ENCODE peak calls at places on chromosomes 16 and 17, in ten cellular contexts. O is HAP-1, C is tibial nerve, T is AG09309, S is OCI-LY7, Z is IMR-90, E is lung, U is thoracic aorta, G is cardiac muscle cell, A is astrocyte of the cerebellum. N is an unnamed sample.

GRCh38 chr16:15891508-15891907 is 3.1 kb upstream of the CEP20 start:
- DNase-seq in E (no peak), Z (no peak), C (no peak), A (no peak), T (no peak), G (no peak), S (no peak), O (no peak), U (no peak), N (no peak)

GRCh38 chr17:13410874-13411273 is 190.9 kb downstream of the HS3ST3A1 start:
- DNase-seq in G (peak), U (no peak), T (no peak), Z (peak), E (peak), C (no peak), S (no peak), A (no peak), O (no peak), N (peak)

GRCh38 chr17:53950207-53950857 is 127.6 kb downstream of the KIF2B start:
- DNase-seq in T (no peak), E (no peak), S (peak), G (no peak), C (no peak), O (peak), A (no peak), U (no peak), Z (no peak), N (no peak)

GRCh38 chr17:15941781-15942180 is 3.1 kb upstream of the ADORA2B start:
- DNase-seq in E (no peak), A (no peak), S (no peak), O (no peak), T (no peak), Z (no peak), U (no peak), C (no peak), G (no peak), N (no peak)

GRCh38 chr16:27179500-27180072 is 23.7 kb upstream of the KDM8 start:
- DNase-seq in S (peak), O (peak), C (peak), Z (peak), A (peak), G (peak), E (peak), T (no peak), U (peak), N (no peak)

GRCh38 chr17:31313982-31314787 is at the start of gene EVI2B:
- DNase-seq in A (no peak), C (no peak), T (peak), O (no peak), S (peak), Z (peak), G (peak), E (no peak), U (no peak), N (no peak)

GRCh38 chr17:63600569-63601438 is at the start of gene TACO1:
- DNase-seq in G (peak), S (peak), Z (peak), E (peak), A (peak), O (peak), U (peak), T (peak), C (peak), N (peak)

GRCh38 chr16:30417447-30418349 is 10.3 kb downstream of the ZNF771 start:
- DNase-seq in G (peak), C (no peak), S (peak), E (peak), T (no peak), Z (peak), U (peak), O (peak), A (peak), N (peak)

GRCh38 chr17:6948562-6948961 is 47.3 kb upstream of the ALOX12 start:
- DNase-seq in O (no peak), G (no peak), E (no peak), Z (no peak), S (no peak), A (no peak), C (no peak), T (no peak), U (no peak), N (no peak)

GRCh38 chr17:69141802-69142472 is at the start of gene ABCA6:
- DNase-seq in U (no peak), A (no peak), G (peak), E (no peak), S (no peak), O (no peak), T (peak), Z (no peak), C (peak), N (peak)

GRCh38 chr16:83059237-83059636 is 432.5 kb downstream of the CDH13 start:
- DNase-seq in G (no peak), Z (peak), E (no peak), U (no peak), S (no peak), C (no peak), T (no peak), A (no peak), O (no peak), N (no peak)

GRCh38 chr17:50102164-50102991 is 7.2 kb downstream of the PDK2 start:
- DNase-seq in G (no peak), E (peak), U (no peak), O (no peak), Z (no peak), A (no peak), C (no peak), T (no peak), S (no peak), N (no peak)

GRCh38 chr17:40086150-40087044 is 14.0 kb downstream of the NR1D1 start:
- DNase-seq in U (no peak), G (peak), E (no peak), A (no peak), S (peak), Z (no peak), O (peak), C (no peak), T (no peak), N (no peak)

GRCh38 chr17:66549731-66550207 is 247.4 kb downstream of the PRKCA start:
- DNase-seq in O (no peak), A (peak), U (no peak), G (peak), C (no peak), S (no peak), T (peak), Z (peak), E (no peak), N (peak)

GRCh38 chr17:49783051-49783715 is 5.3 kb upstream of the KAT7 start:
- DNase-seq in Z (no peak), O (peak), C (no peak), G (no peak), E (no peak), U (no peak), A (no peak), T (no peak), S (no peak), N (no peak)

GRCh38 chr17:68539536-68540469 is 27.6 kb downstream of the PRKAR1A start:
- DNase-seq in O (no peak), G (peak), A (no peak), C (peak), T (no peak), E (peak), U (no peak), Z (no peak), S (peak), N (peak)

GRCh38 chr17:42751628-42752027 is 6.8 kb upstream of the EZH1 start:
- DNase-seq in O (no peak), Z (peak), G (peak), A (no peak), T (no peak), U (no peak), C (no peak), E (no peak), S (no peak), N (no peak)

GRCh38 chr17:391850-392249 is 39.2 kb upstream of the RPH3AL start:
- DNase-seq in G (no peak), U (no peak), T (no peak), O (no peak), Z (no peak), S (no peak), A (no peak), E (no peak), C (no peak), N (no peak)

DNA sequence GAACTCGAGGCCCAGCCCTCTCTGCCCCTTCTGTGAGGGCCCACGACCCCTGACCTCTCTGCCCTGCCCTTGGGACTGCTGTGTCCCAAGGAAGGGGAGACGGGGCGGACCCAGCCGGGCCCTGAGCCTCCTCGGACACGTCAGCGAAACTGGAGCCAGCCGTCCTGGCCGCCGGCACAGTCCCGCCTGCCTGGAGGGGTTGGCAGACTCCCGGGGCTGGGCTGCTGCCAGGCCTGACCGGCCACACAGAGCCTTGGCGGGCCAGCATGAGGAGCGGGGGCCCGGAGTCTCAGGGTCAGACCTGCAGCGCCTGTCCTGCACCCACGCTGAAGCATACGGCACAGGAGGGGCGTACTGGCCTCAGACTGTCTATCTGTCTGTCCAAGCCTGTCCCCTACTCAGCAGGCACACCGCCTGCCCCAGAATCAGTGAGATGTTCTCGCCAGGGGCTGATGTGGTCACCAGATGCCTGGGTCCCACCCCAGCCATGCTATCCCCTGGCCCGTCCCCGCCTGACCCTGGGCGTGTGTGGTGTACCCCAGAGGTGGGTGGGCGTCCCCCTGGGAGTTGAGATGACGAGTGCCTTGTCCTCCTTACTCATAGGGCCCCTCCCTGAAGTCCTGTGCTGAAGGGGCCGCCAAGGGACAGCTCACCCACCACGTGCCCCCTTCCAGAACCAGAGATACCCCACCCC is 4.6 kb downstream of the VASN start:
- DNase-seq in E (peak), A (peak), S (no peak), U (peak), C (peak), Z (peak), T (no peak), O (no peak), G (peak), N (peak)
- H3K4me3 ChIP-seq in E (no peak), A (peak), S (no peak), U (peak), C (no peak), Z (peak), T (peak), O (no peak), G (no peak), N (no peak)

GRCh38 chr17:78716292-78716691 is 65.8 kb downstream of the CYTH1 start:
- DNase-seq in C (no peak), E (no peak), A (no peak), T (no peak), S (no peak), Z (no peak), U (no peak), O (no peak), G (no peak), N (no peak)

GRCh38 chr17:78714534-78714933 is 67.5 kb downstream of the CYTH1 start:
- DNase-seq in O (no peak), S (peak), U (no peak), Z (no peak), C (no peak), E (no peak), A (no peak), G (no peak), T (no peak), N (no peak)

GRCh38 chr17:78716814-78717393 is 65.2 kb downstream of the CYTH1 start:
- DNase-seq in Z (peak), T (no peak), A (no peak), C (peak), S (peak), G (peak), E (peak), O (peak), U (no peak), N (no peak)

GRCh38 chr17:78715000-78715771 is 66.9 kb downstream of the CYTH1 start:
- DNase-seq in E (no peak), C (no peak), S (peak), U (no peak), G (no peak), T (no peak), O (no peak), Z (no peak), A (no peak), N (no peak)

GRCh38 chr17:78715876-78716275 is 66.2 kb downstream of the CYTH1 start:
- DNase-seq in S (no peak), T (no peak), Z (no peak), U (no peak), G (no peak), O (no peak), E (no peak), C (no peak), A (no peak), N (no peak)
- H3K4me3 ChIP-seq in S (peak), T (no peak), Z (no peak), U (no peak), G (no peak), O (no peak), E (no peak), C (no peak), A (no peak), N (no peak)

DNA sequence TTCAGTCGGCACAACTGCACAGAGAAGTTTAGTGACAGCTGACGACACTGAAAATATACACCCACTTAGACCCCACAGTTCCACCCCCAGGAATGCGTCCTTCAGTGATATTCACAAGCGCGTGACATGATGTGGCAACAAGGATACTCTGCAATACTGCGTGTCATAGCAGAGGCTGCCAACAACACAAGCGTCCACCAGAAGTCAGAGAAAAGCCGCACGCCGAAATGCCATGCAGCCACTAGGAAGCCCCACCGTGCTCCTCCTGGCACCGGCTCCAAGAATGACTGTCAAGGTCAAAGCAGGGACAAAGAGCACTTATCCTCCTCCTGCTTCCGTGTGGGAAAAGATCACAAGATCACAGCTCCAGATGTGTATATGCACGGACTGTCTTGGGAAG is 3.5 kb downstream of the ATP2A3 start:
- DNase-seq in G (peak), C (no peak), E (no peak), O (no peak), Z (peak), T (no peak), U (no peak), S (no peak), A (no peak), N (peak)
- H3K4me3 ChIP-seq in G (no peak), C (no peak), E (no peak), O (no peak), Z (no peak), T (no peak), U (no peak), S (peak), A (no peak), N (no peak)

GRCh38 chr17:1714488-1714979 is 4.4 kb upstream of the TLCD2 start:
- DNase-seq in A (peak), C (peak), U (peak), Z (peak), O (peak), E (peak), S (no peak), G (peak), T (peak), N (peak)
- H3K4me3 ChIP-seq in A (peak), C (peak), U (peak), Z (peak), O (peak), E (peak), S (no peak), G (peak), T (peak), N (peak)

GRCh38 chr16:11916524-11917285 is 949 bp upstream of the GSPT1 start:
- DNase-seq in T (peak), S (no peak), G (peak), O (no peak), U (no peak), A (no peak), Z (peak), E (peak), C (no peak), N (no peak)

GRCh38 chr16:11914210-11914758 is 1.5 kb downstream of the GSPT1 start:
- DNase-seq in G (no peak), U (no peak), T (no peak), S (peak), O (no peak), Z (no peak), C (no peak), E (no peak), A (no peak), N (no peak)

GRCh38 chr16:11915644-11916523 is at the start of gene GSPT1:
- DNase-seq in C (peak), A (peak), U (peak), E (peak), S (peak), G (peak), T (peak), O (peak), Z (peak), N (peak)

GRCh38 chr16:11914759-11915643 is 755 bp downstream of the GSPT1 start:
- DNase-seq in A (no peak), G (peak), T (no peak), S (peak), C (no peak), Z (peak), U (no peak), O (peak), E (peak), N (no peak)

DNA sequence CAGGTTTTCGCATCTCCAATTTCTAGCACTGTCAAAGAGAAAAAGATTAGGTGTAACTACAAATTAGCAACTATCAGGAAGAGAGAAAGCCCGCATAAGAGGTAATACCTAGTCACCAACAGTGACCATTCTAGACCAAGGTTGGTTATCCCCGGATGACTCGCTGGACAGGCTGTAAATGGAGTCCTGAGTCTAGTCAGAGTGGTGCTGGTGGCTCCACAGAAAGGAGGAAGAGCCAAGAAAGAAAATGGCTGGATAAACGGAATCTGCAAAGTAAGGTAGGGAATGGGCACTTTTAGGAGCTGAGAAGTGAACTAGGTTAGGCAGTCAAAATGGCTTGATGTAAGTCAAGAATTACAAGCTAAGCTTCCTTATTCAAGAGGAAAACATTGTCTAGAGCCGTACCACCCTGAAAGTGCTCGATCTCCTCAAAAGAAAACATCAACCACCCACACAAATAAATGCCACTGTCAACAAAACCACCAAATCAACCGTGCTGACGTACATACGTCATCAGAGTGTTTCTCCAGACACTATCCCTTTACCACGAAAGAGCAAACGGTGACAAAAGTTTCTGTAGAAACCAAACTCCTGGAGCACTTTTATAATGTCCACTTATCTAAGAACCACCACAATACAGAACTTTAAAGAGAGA is 2.2 kb downstream of the GSPT1 start:
- DNase-seq in O (no peak), S (no peak), U (no peak), Z (peak), A (no peak), T (no peak), G (peak), E (no peak), C (no peak), N (no peak)
- H3K4me3 ChIP-seq in O (peak), S (peak), U (peak), Z (peak), A (peak), T (peak), G (peak), E (peak), C (no peak), N (peak)

DNA sequence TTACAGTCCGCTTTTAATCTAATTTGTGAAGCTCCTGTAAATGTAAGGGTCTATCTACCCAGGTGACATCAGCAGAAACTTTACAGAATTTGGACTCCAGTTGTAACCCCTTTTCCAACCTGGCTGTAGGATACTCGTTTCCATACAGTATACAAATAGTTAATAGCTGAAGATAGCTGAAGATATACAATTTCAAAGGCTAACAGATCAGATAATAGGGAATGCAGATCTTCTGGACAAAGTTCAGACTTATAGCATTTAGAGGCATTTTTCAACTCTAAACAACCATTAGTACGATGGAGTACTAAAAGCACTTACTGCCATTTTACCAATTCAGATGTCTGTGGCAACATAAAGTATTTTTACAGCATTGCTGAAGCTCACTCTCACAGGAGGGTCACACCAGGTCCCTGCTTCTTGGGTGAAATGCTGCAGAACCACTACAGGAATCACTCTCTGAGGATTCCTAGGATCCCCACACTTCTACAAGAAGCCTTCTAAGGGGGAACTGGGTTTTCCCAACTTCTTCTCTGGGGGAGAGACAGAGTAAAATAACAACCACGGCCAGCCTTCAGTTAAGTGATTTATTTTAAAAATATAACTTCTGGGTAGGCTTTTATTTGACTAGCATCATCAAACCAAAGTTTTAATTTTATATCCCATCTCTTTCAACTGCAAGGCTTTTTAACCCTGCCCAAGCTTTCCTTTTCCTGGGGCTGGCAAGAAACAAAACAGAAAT is 2.9 kb downstream of the VEZF1 start:
- DNase-seq in G (no peak), Z (no peak), T (no peak), O (no peak), S (no peak), A (no peak), C (no peak), E (no peak), U (no peak), N (no peak)
- H3K4me3 ChIP-seq in G (no peak), Z (peak), T (peak), O (no peak), S (no peak), A (peak), C (no peak), E (no peak), U (peak), N (peak)

N was measured in skeletal muscle cell.